ENCODE peak calls at places on chromosomes 11 and 22, in ten cellular contexts. One of them, this sample, is unnamed.

GRCh38 chr11:2824851-2825250 is 60.7 kb downstream of the CDKN1C start:
- DNase-seq in stimulated activated CD4-positive, alpha-beta T cell treated with anti-CD3 and anti-CD28 coated beads, Interleukin-1b, Interleukin-23, amount 100 ng/mL, for 4 hours: no peak
- DNase-seq in sciatic nerve: no peak
- DNase-seq in OCI-LY7: no peak
- DNase-seq in GM20000: no peak
- DNase-seq in iris pigment epithelial cell: no peak
- DNase-seq in astrocyte of the hippocampus: no peak
- DNase-seq in CD4-positive, alpha-beta T cell: no peak
- DNase-seq in HAP-1: no peak
- DNase-seq in globus pallidus: no peak
- DNase-seq in this sample: no peak

GRCh38 chr11:17014321-17014773 is at the start of gene PLEKHA7:
- DNase-seq in stimulated activated CD4-positive, alpha-beta T cell treated with anti-CD3 and anti-CD28 coated beads, Interleukin-1b, Interleukin-23, amount 100 ng/mL, for 4 hours: no peak
- DNase-seq in sciatic nerve: no peak
- DNase-seq in OCI-LY7: no peak
- DNase-seq in GM20000: peak
- DNase-seq in iris pigment epithelial cell: no peak
- DNase-seq in astrocyte of the hippocampus: peak
- DNase-seq in CD4-positive, alpha-beta T cell: no peak
- DNase-seq in HAP-1: no peak
- DNase-seq in globus pallidus: no peak
- DNase-seq in this sample: no peak

GRCh38 chr11:78081583-78081982 is 1.9 kb upstream of the NDUFC2 start:
- DNase-seq in stimulated activated CD4-positive, alpha-beta T cell treated with anti-CD3 and anti-CD28 coated beads, Interleukin-1b, Interleukin-23, amount 100 ng/mL, for 4 hours: no peak
- DNase-seq in sciatic nerve: no peak
- DNase-seq in OCI-LY7: no peak
- DNase-seq in GM20000: no peak
- DNase-seq in iris pigment epithelial cell: no peak
- DNase-seq in astrocyte of the hippocampus: no peak
- DNase-seq in CD4-positive, alpha-beta T cell: no peak
- DNase-seq in HAP-1: no peak
- DNase-seq in globus pallidus: no peak
- DNase-seq in this sample: no peak

GRCh38 chr11:67626970-67627369 is 2.8 kb downstream of the NUDT8 start:
- DNase-seq in stimulated activated CD4-positive, alpha-beta T cell treated with anti-CD3 and anti-CD28 coated beads, Interleukin-1b, Interleukin-23, amount 100 ng/mL, for 4 hours: no peak
- DNase-seq in sciatic nerve: no peak
- DNase-seq in OCI-LY7: no peak
- DNase-seq in GM20000: no peak
- DNase-seq in iris pigment epithelial cell: no peak
- DNase-seq in astrocyte of the hippocampus: no peak
- DNase-seq in CD4-positive, alpha-beta T cell: no peak
- DNase-seq in HAP-1: no peak
- DNase-seq in globus pallidus: no peak
- DNase-seq in this sample: no peak

GRCh38 chr22:45682069-45682468 is 10.4 kb downstream of the ATXN10 start:
- DNase-seq in stimulated activated CD4-positive, alpha-beta T cell treated with anti-CD3 and anti-CD28 coated beads, Interleukin-1b, Interleukin-23, amount 100 ng/mL, for 4 hours: no peak
- DNase-seq in sciatic nerve: no peak
- DNase-seq in OCI-LY7: no peak
- DNase-seq in GM20000: no peak
- DNase-seq in iris pigment epithelial cell: peak
- DNase-seq in astrocyte of the hippocampus: no peak
- DNase-seq in CD4-positive, alpha-beta T cell: no peak
- DNase-seq in HAP-1: no peak
- DNase-seq in globus pallidus: no peak
- DNase-seq in this sample: no peak

GRCh38 chr22:39135092-39135896 is 17.2 kb downstream of the CBX7 start:
- DNase-seq in stimulated activated CD4-positive, alpha-beta T cell treated with anti-CD3 and anti-CD28 coated beads, Interleukin-1b, Interleukin-23, amount 100 ng/mL, for 4 hours: no peak
- DNase-seq in sciatic nerve: peak
- DNase-seq in OCI-LY7: peak
- DNase-seq in GM20000: peak
- DNase-seq in iris pigment epithelial cell: peak
- DNase-seq in astrocyte of the hippocampus: peak
- DNase-seq in CD4-positive, alpha-beta T cell: peak
- DNase-seq in HAP-1: peak
- DNase-seq in globus pallidus: no peak
- DNase-seq in this sample: no peak

GRCh38 chr11:47407746-47408590 is at the start of gene SLC39A13:
- DNase-seq in stimulated activated CD4-positive, alpha-beta T cell treated with anti-CD3 and anti-CD28 coated beads, Interleukin-1b, Interleukin-23, amount 100 ng/mL, for 4 hours: peak
- DNase-seq in sciatic nerve: peak
- DNase-seq in OCI-LY7: peak
- DNase-seq in GM20000: peak
- DNase-seq in iris pigment epithelial cell: peak
- DNase-seq in astrocyte of the hippocampus: peak
- DNase-seq in CD4-positive, alpha-beta T cell: peak
- DNase-seq in HAP-1: peak
- DNase-seq in globus pallidus: peak
- DNase-seq in this sample: peak

GRCh38 chr11:104727095-104727494 is 171.2 kb downstream of the CASP12 start:
- DNase-seq in stimulated activated CD4-positive, alpha-beta T cell treated with anti-CD3 and anti-CD28 coated beads, Interleukin-1b, Interleukin-23, amount 100 ng/mL, for 4 hours: no peak
- DNase-seq in sciatic nerve: no peak
- DNase-seq in OCI-LY7: no peak
- DNase-seq in GM20000: no peak
- DNase-seq in iris pigment epithelial cell: no peak
- DNase-seq in astrocyte of the hippocampus: no peak
- DNase-seq in CD4-positive, alpha-beta T cell: no peak
- DNase-seq in HAP-1: no peak
- DNase-seq in globus pallidus: no peak
- DNase-seq in this sample: no peak

GRCh38 chr11:102110761-102111010 is 439 bp downstream of the YAP1 start:
- DNase-seq in stimulated activated CD4-positive, alpha-beta T cell treated with anti-CD3 and anti-CD28 coated beads, Interleukin-1b, Interleukin-23, amount 100 ng/mL, for 4 hours: no peak
- DNase-seq in sciatic nerve: no peak
- DNase-seq in OCI-LY7: no peak
- DNase-seq in GM20000: no peak
- DNase-seq in iris pigment epithelial cell: no peak
- DNase-seq in astrocyte of the hippocampus: no peak
- DNase-seq in CD4-positive, alpha-beta T cell: peak
- DNase-seq in HAP-1: no peak
- DNase-seq in globus pallidus: no peak
- DNase-seq in this sample: no peak

GRCh38 chr11:117851091-117851490 is 25.4 kb downstream of the FXYD6 start:
- DNase-seq in stimulated activated CD4-positive, alpha-beta T cell treated with anti-CD3 and anti-CD28 coated beads, Interleukin-1b, Interleukin-23, amount 100 ng/mL, for 4 hours: no peak
- DNase-seq in sciatic nerve: no peak
- DNase-seq in OCI-LY7: no peak
- DNase-seq in GM20000: no peak
- DNase-seq in iris pigment epithelial cell: peak
- DNase-seq in astrocyte of the hippocampus: no peak
- DNase-seq in CD4-positive, alpha-beta T cell: no peak
- DNase-seq in HAP-1: no peak
- DNase-seq in globus pallidus: no peak
- DNase-seq in this sample: no peak

GRCh38 chr22:23862103-23862502 is 4.4 kb downstream of the SLC2A11 start:
- DNase-seq in stimulated activated CD4-positive, alpha-beta T cell treated with anti-CD3 and anti-CD28 coated beads, Interleukin-1b, Interleukin-23, amount 100 ng/mL, for 4 hours: no peak
- DNase-seq in sciatic nerve: no peak
- DNase-seq in OCI-LY7: peak
- DNase-seq in GM20000: peak
- DNase-seq in iris pigment epithelial cell: peak
- DNase-seq in astrocyte of the hippocampus: peak
- DNase-seq in CD4-positive, alpha-beta T cell: peak
- DNase-seq in HAP-1: peak
- DNase-seq in globus pallidus: no peak
- DNase-seq in this sample: peak

GRCh38 chr11:11532574-11532973 is 89.2 kb downstream of the GALNT18 start:
- DNase-seq in stimulated activated CD4-positive, alpha-beta T cell treated with anti-CD3 and anti-CD28 coated beads, Interleukin-1b, Interleukin-23, amount 100 ng/mL, for 4 hours: no peak
- DNase-seq in sciatic nerve: no peak
- DNase-seq in OCI-LY7: no peak
- DNase-seq in GM20000: no peak
- DNase-seq in iris pigment epithelial cell: peak
- DNase-seq in astrocyte of the hippocampus: no peak
- DNase-seq in CD4-positive, alpha-beta T cell: no peak
- DNase-seq in HAP-1: no peak
- DNase-seq in globus pallidus: no peak
- DNase-seq in this sample: no peak

GRCh38 chr11:3121931-3122774 is 43.0 kb downstream of the OSBPL5 start:
- DNase-seq in stimulated activated CD4-positive, alpha-beta T cell treated with anti-CD3 and anti-CD28 coated beads, Interleukin-1b, Interleukin-23, amount 100 ng/mL, for 4 hours: no peak
- DNase-seq in sciatic nerve: peak
- DNase-seq in OCI-LY7: no peak
- DNase-seq in GM20000: no peak
- DNase-seq in iris pigment epithelial cell: no peak
- DNase-seq in astrocyte of the hippocampus: no peak
- DNase-seq in CD4-positive, alpha-beta T cell: no peak
- DNase-seq in HAP-1: no peak
- DNase-seq in globus pallidus: no peak
- DNase-seq in this sample: no peak

GRCh38 chr11:85759915-85760314 is 51.0 kb downstream of the SYTL2 start:
- DNase-seq in stimulated activated CD4-positive, alpha-beta T cell treated with anti-CD3 and anti-CD28 coated beads, Interleukin-1b, Interleukin-23, amount 100 ng/mL, for 4 hours: no peak
- DNase-seq in sciatic nerve: no peak
- DNase-seq in OCI-LY7: no peak
- DNase-seq in GM20000: no peak
- DNase-seq in iris pigment epithelial cell: peak
- DNase-seq in astrocyte of the hippocampus: peak
- DNase-seq in CD4-positive, alpha-beta T cell: no peak
- DNase-seq in HAP-1: no peak
- DNase-seq in globus pallidus: no peak
- DNase-seq in this sample: no peak

GRCh38 chr11:120339394-120339890 is 3.2 kb downstream of the ARHGEF12 start:
- DNase-seq in stimulated activated CD4-positive, alpha-beta T cell treated with anti-CD3 and anti-CD28 coated beads, Interleukin-1b, Interleukin-23, amount 100 ng/mL, for 4 hours: no peak
- DNase-seq in sciatic nerve: no peak
- DNase-seq in OCI-LY7: no peak
- DNase-seq in GM20000: no peak
- DNase-seq in iris pigment epithelial cell: peak
- DNase-seq in astrocyte of the hippocampus: peak
- DNase-seq in CD4-positive, alpha-beta T cell: no peak
- DNase-seq in HAP-1: peak
- DNase-seq in globus pallidus: peak
- DNase-seq in this sample: no peak

GRCh38 chr11:47980093-47980906 is at the start of gene PTPRJ:
- DNase-seq in stimulated activated CD4-positive, alpha-beta T cell treated with anti-CD3 and anti-CD28 coated beads, Interleukin-1b, Interleukin-23, amount 100 ng/mL, for 4 hours: peak
- DNase-seq in sciatic nerve: peak
- DNase-seq in OCI-LY7: peak
- DNase-seq in GM20000: peak
- DNase-seq in iris pigment epithelial cell: peak
- DNase-seq in astrocyte of the hippocampus: peak
- DNase-seq in CD4-positive, alpha-beta T cell: peak
- DNase-seq in HAP-1: peak
- DNase-seq in globus pallidus: peak
- DNase-seq in this sample: no peak

GRCh38 chr22:30087611-30088010 is 7.3 kb downstream of the HORMAD2 start:
- DNase-seq in stimulated activated CD4-positive, alpha-beta T cell treated with anti-CD3 and anti-CD28 coated beads, Interleukin-1b, Interleukin-23, amount 100 ng/mL, for 4 hours: no peak
- DNase-seq in sciatic nerve: no peak
- DNase-seq in OCI-LY7: no peak
- DNase-seq in GM20000: no peak
- DNase-seq in iris pigment epithelial cell: no peak
- DNase-seq in astrocyte of the hippocampus: no peak
- DNase-seq in CD4-positive, alpha-beta T cell: no peak
- DNase-seq in HAP-1: no peak
- DNase-seq in globus pallidus: no peak
- DNase-seq in this sample: no peak

GRCh38 chr11:26677566-26677965 is 44.3 kb downstream of the SLC5A12 start:
- DNase-seq in stimulated activated CD4-positive, alpha-beta T cell treated with anti-CD3 and anti-CD28 coated beads, Interleukin-1b, Interleukin-23, amount 100 ng/mL, for 4 hours: no peak
- DNase-seq in sciatic nerve: no peak
- DNase-seq in OCI-LY7: no peak
- DNase-seq in GM20000: no peak
- DNase-seq in iris pigment epithelial cell: no peak
- DNase-seq in astrocyte of the hippocampus: no peak
- DNase-seq in CD4-positive, alpha-beta T cell: no peak
- DNase-seq in HAP-1: no peak
- DNase-seq in globus pallidus: no peak
- DNase-seq in this sample: no peak

GRCh38 chr11:73186886-73187285 is 31.2 kb upstream of the P2RY2 start:
- DNase-seq in stimulated activated CD4-positive, alpha-beta T cell treated with anti-CD3 and anti-CD28 coated beads, Interleukin-1b, Interleukin-23, amount 100 ng/mL, for 4 hours: no peak
- DNase-seq in sciatic nerve: no peak
- DNase-seq in OCI-LY7: no peak
- DNase-seq in GM20000: no peak
- DNase-seq in iris pigment epithelial cell: no peak
- DNase-seq in astrocyte of the hippocampus: no peak
- DNase-seq in CD4-positive, alpha-beta T cell: no peak
- DNase-seq in HAP-1: no peak
- DNase-seq in globus pallidus: no peak
- DNase-seq in this sample: no peak

GRCh38 chr11:115784796-115785521 is 280.7 kb upstream of the CADM1 start:
- DNase-seq in stimulated activated CD4-positive, alpha-beta T cell treated with anti-CD3 and anti-CD28 coated beads, Interleukin-1b, Interleukin-23, amount 100 ng/mL, for 4 hours: no peak
- DNase-seq in sciatic nerve: no peak
- DNase-seq in OCI-LY7: no peak
- DNase-seq in GM20000: no peak
- DNase-seq in iris pigment epithelial cell: no peak
- DNase-seq in astrocyte of the hippocampus: peak
- DNase-seq in CD4-positive, alpha-beta T cell: no peak
- DNase-seq in HAP-1: no peak
- DNase-seq in globus pallidus: no peak
- DNase-seq in this sample: no peak

GRCh38 chr11:125379565-125380343 is 116.3 kb downstream of the FEZ1 start:
- DNase-seq in stimulated activated CD4-positive, alpha-beta T cell treated with anti-CD3 and anti-CD28 coated beads, Interleukin-1b, Interleukin-23, amount 100 ng/mL, for 4 hours: no peak
- DNase-seq in sciatic nerve: no peak
- DNase-seq in OCI-LY7: no peak
- DNase-seq in GM20000: no peak
- DNase-seq in iris pigment epithelial cell: no peak
- DNase-seq in astrocyte of the hippocampus: no peak
- DNase-seq in CD4-positive, alpha-beta T cell: no peak
- DNase-seq in HAP-1: no peak
- DNase-seq in globus pallidus: no peak
- DNase-seq in this sample: no peak

GRCh38 chr22:36221799-36222751 is 17.3 kb downstream of the APOL2 start:
- DNase-seq in stimulated activated CD4-positive, alpha-beta T cell treated with anti-CD3 and anti-CD28 coated beads, Interleukin-1b, Interleukin-23, amount 100 ng/mL, for 4 hours: peak
- DNase-seq in sciatic nerve: no peak
- DNase-seq in OCI-LY7: peak
- DNase-seq in GM20000: peak
- DNase-seq in iris pigment epithelial cell: peak
- DNase-seq in astrocyte of the hippocampus: peak
- DNase-seq in CD4-positive, alpha-beta T cell: peak
- DNase-seq in HAP-1: peak
- DNase-seq in globus pallidus: no peak
- DNase-seq in this sample: no peak

This sample was measured in SW 1271.